ENCODE peak calls at places on chromosome 14, in six cellular contexts. E, W, Q, O, F and T are unnamed samples.

GRCh38 chr14:75523771-75524171 is 1.5 kb downstream of the BATF start:
- DNase-seq in W (no peak), O (no peak), F (no peak), E (no peak), Q (no peak), T (no peak)

GRCh38 chr14:94288610-94289465 is 4.2 kb downstream of the SERPINA10 start:
- DNase-seq in Q (no peak), O (no peak), W (no peak), F (no peak), E (no peak), T (no peak)

GRCh38 chr14:100469632-100470522 is 117.3 kb downstream of the BEGAIN start:
- DNase-seq in E (no peak), F (no peak), Q (no peak), W (no peak), O (no peak), T (no peak)

GRCh38 chr14:29548948-29549370 is 378.7 kb downstream of the PRKD1 start:
- DNase-seq in Q (peak), O (peak), W (peak), F (peak), E (no peak), T (peak)

GRCh38 chr14:73428354-73428824 is 30.0 kb downstream of the NUMB start:
- DNase-seq in W (no peak), O (peak), E (no peak), F (no peak), Q (no peak), T (no peak)

GRCh38 chr14:21467620-21468019 is 9.1 kb downstream of the RAB2B start:
- DNase-seq in E (no peak), F (no peak), W (no peak), O (no peak), Q (peak), T (no peak)

GRCh38 chr14:104651876-104652260 is 37.5 kb upstream of the INF2 start:
- DNase-seq in E (no peak), Q (no peak), W (no peak), O (no peak), F (no peak), T (no peak)

GRCh38 chr14:25396128-25396527 is 346.2 kb upstream of the STXBP6 start:
- DNase-seq in Q (no peak), W (no peak), O (no peak), E (no peak), F (no peak), T (no peak)

GRCh38 chr14:104243200-104243599 is 104.8 kb downstream of the KIF26A start:
- DNase-seq in W (no peak), O (no peak), E (no peak), F (peak), Q (no peak), T (no peak)

GRCh38 chr14:30162066-30162465 is 234.4 kb upstream of the PRKD1 start:
- DNase-seq in W (no peak), Q (no peak), E (no peak), F (no peak), O (no peak), T (no peak)

GRCh38 chr14:105380656-105381210 is 17.6 kb upstream of the TEX22 start:
- DNase-seq in E (no peak), W (no peak), O (no peak), Q (no peak), F (no peak), T (no peak)

GRCh38 chr14:99679111-99679510 is 5.0 kb upstream of the CYP46A1 start:
- DNase-seq in F (no peak), Q (no peak), E (peak), O (no peak), W (no peak), T (no peak)

GRCh38 chr14:75826599-75826998 is 155.2 kb downstream of the TGFB3 start:
- DNase-seq in W (no peak), F (no peak), E (no peak), Q (no peak), O (no peak), T (no peak)

GRCh38 chr14:53953002-53953827 is 3.4 kb downstream of the BMP4 start:
- DNase-seq in W (peak), O (peak), F (peak), Q (peak), E (peak), T (peak)